ENCODE peak calls at places on chromosomes 3 and 15, in five cellular contexts. W is K562, K is sigmoid colon, H is stomach, T is SK-N-SH. J is an unnamed sample.

GRCh38 chr15:25057574-25057973 is 102.8 kb downstream of the SNRPN start:
- DNase-seq in W (no peak), K (no peak), H (peak), T (no peak), J (peak)

GRCh38 chr15:53447742-53448141 is 311.7 kb downstream of the WDR72 start:
- DNase-seq in W (no peak), K (no peak), H (no peak), T (no peak), J (no peak)

GRCh38 chr3:28745904-28746617 is 397.4 kb upstream of the AZI2 start:
- DNase-seq in W (no peak), K (no peak), H (no peak), T (peak), J (no peak)

GRCh38 chr15:66751579-66751978 is 49.5 kb downstream of the SMAD6 start:
- DNase-seq in W (no peak), K (peak), H (peak), T (no peak), J (peak)

GRCh38 chr3:194861375-194861774 is 175.7 kb downstream of the FAM43A start:
- DNase-seq in W (no peak), K (no peak), H (no peak), T (no peak), J (no peak)

GRCh38 chr15:81768773-81769172 is 277.0 kb downstream of the MEX3B start:
- DNase-seq in W (no peak), K (no peak), H (no peak), T (no peak), J (no peak)

GRCh38 chr15:93141373-93141790 is 52.4 kb upstream of the RGMA start:
- DNase-seq in W (no peak), K (no peak), H (no peak), T (no peak), J (no peak)

GRCh38 chr3:55647675-55648074 is 160.6 kb upstream of the WNT5A start:
- DNase-seq in W (no peak), K (no peak), H (no peak), T (peak), J (no peak)

GRCh38 chr15:42720071-42720470 is 16.9 kb downstream of the CDAN1 start:
- DNase-seq in W (no peak), K (no peak), H (no peak), T (no peak), J (no peak)

GRCh38 chr3:50230106-50230832 is 5.7 kb upstream of the GNAI2 start:
- DNase-seq in W (no peak), K (no peak), H (no peak), T (no peak), J (no peak)

GRCh38 chr3:4303187-4304123 is at the start of gene SETMAR:
- DNase-seq in W (peak), K (peak), H (peak), T (peak), J (peak)

GRCh38 chr15:31292391-31293020 is 34.1 kb upstream of the KLF13 start:
- DNase-seq in W (no peak), K (no peak), H (peak), T (no peak), J (peak)

GRCh38 chr15:80041497-80042253 is 17.8 kb upstream of the ZFAND6 start:
- DNase-seq in W (no peak), K (no peak), H (no peak), T (no peak), J (no peak)

GRCh38 chr3:134426660-134427181 is 52.5 kb upstream of the AMOTL2 start:
- DNase-seq in W (no peak), K (no peak), H (no peak), T (no peak), J (no peak)

GRCh38 chr3:5022187-5022965 is 43.1 kb downstream of the BHLHE40 start:
- DNase-seq in W (no peak), K (no peak), H (no peak), T (no peak), J (no peak)

GRCh38 chr3:131541288-131541687 is 38.5 kb upstream of the MRPL3 start:
- DNase-seq in W (no peak), K (no peak), H (no peak), T (no peak), J (no peak)

GRCh38 chr3:78757734-78758133 is 1010.1 kb downstream of the ROBO1 start:
- DNase-seq in W (no peak), K (no peak), H (no peak), T (no peak), J (no peak)

GRCh38 chr15:24956131-24956838 is 1.5 kb downstream of the SNRPN start:
- DNase-seq in W (no peak), K (peak), H (peak), T (peak), J (peak)

GRCh38 chr15:89081878-89082277 is 6.4 kb upstream of the ABHD2 start:
- DNase-seq in W (no peak), K (no peak), H (no peak), T (no peak), J (no peak)

GRCh38 chr3:51670711-51671089 is 352 bp upstream of the TEX264 start:
- DNase-seq in W (no peak), K (no peak), H (no peak), T (no peak), J (no peak)

GRCh38 chr15:47685141-47685870 is 32.0 kb upstream of the SEMA6D start:
- DNase-seq in W (no peak), K (no peak), H (no peak), T (no peak), J (no peak)

GRCh38 chr3:27431116-27431515 is 53.1 kb downstream of the SLC4A7 start:
- DNase-seq in W (no peak), K (peak), H (peak), T (no peak), J (peak)

GRCh38 chr3:5262507-5262906 is 75.0 kb downstream of the EDEM1 start:
- DNase-seq in W (no peak), K (no peak), H (no peak), T (no peak), J (no peak)

GRCh38 chr3:153163349-153164008 is 1.5 kb downstream of the RAP2B start:
- DNase-seq in W (peak), K (no peak), H (no peak), T (no peak), J (no peak)

GRCh38 chr3:33792167-33792892 is 6.1 kb upstream of the PDCD6IP start:
- DNase-seq in W (no peak), K (no peak), H (no peak), T (no peak), J (no peak)
- H3K27ac ChIP-seq in W (peak), K (no peak), H (no peak), T (no peak), J (no peak)

GRCh38 chr15:76061700-76062099 is 1.9 kb downstream of the TMEM266 start:
- DNase-seq in W (no peak), K (no peak), H (no peak), T (no peak), J (no peak)

GRCh38 chr15:76058714-76059319 is 968 bp upstream of the TMEM266 start:
- DNase-seq in W (peak), K (no peak), H (no peak), T (peak), J (no peak)

GRCh38 chr15:76057332-76058000 is 2.3 kb upstream of the TMEM266 start:
- DNase-seq in W (peak), K (no peak), H (peak), T (peak), J (no peak)

GRCh38 chr15:76060098-76060989 is 559 bp downstream of the TMEM266 start:
- DNase-seq in W (no peak), K (no peak), H (no peak), T (no peak), J (no peak)

DNA sequence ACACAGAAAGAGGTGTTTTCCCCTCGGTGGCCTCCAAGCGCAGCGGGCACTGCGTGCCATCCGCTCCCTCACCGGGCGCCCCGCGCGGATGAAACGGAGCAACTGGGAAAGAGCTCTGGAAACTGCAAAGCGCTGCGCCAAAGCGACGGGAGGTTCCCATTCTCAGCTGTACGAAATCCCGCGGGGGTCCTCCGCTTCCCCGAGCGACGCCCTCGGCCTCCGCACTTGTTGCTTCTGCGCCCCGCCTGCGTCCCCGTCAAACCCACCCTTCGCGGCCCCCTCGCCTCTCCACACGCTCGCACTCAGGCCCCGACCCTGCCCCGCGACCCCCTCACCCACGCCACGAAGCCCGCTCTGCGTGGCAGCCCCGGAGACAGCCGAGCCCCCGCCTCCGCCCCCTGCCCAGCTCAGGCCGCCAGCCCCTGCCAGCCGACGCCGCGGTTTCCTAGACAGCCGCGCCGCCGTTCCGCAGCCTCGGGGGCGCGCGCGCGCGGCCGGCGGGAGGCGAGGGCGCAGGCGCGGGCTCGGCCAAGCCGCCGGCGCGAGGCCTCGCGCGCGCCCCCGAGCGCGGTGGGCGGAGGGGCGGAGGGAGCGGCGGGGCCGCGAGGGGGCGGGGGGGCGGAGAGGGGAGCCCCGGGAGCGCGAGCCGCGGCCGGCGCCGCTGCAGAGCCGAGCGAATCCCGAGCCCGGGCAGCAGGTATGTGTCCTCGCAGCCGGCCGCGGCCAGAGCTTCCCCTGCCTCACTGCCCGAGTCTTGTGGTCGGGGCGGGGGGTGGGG is at the start of gene TMEM266:
- DNase-seq in W (peak), K (no peak), H (peak), T (peak), J (no peak)
- TF ChIP-seq POLR2AphosphoS5 in W (no peak), K (no peak), H (no peak), T (no peak), J (no peak)

DNA sequence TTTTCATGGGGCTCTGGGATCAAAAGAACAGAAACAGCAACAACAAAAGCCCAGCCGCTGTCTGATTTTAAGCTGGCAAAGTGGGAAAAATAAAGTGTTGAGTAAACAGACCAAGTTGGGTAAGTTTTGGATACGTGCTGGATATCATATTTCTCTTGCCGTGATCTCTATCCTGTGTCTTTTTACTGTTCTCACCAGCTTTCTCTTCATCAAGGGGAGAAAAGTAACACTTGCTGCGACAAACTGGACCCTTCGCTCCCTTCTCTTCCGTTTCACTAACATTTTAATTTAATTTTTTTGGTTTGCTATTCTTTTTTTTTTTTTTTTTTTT is 356 bp downstream of the TMEM45A start:
- DNase-seq in W (no peak), K (no peak), H (no peak), T (no peak), J (no peak)
- H3K4me3 ChIP-seq in W (peak), K (peak), H (peak), T (peak), J (peak)

DNA sequence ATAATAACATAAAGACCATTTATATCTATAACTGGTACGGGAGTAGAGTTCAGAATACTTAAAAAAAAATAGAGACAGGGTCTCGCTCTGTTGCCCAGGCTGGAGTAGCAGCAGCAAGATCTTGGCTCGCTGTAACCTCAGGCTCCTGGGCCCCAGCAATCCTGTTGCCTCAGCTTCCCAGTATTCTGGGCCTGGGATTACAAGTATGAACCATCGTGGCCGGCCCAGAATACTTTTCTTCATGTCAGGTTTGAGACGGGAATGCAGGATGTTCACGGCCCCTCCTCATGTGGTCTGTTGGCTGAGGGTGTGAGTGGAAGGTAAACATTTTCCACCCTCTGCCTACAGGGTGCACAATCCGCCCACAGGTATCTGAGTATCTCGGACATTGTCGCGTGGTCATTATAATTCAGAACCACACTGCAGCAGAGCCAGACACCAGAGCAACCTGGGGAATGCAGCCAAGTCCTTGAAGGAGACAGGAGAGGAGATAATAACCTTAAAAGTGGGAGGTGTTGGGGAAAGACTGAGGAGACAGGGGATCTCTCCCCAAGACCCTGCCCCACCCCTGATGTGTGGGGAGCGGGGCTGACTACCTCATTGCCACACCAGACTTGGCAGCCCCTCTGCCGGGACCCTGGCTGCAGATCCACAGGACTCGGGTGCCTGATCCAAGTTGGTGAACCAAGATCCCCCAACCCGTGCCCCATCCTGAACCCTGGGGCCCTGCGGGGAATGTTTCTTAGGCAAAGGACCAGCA is 106.8 kb downstream of the ADCY5 start:
- DNase-seq in W (no peak), K (peak), H (no peak), T (no peak), J (no peak)
- H3K27ac ChIP-seq in W (no peak), K (peak), H (peak), T (no peak), J (no peak)

GRCh38 chr3:105369501-105370371 is 3.0 kb downstream of the ALCAM start:
- DNase-seq in W (no peak), K (peak), H (peak), T (peak), J (peak)
- TF ChIP-seq POLR2AphosphoS5 in W (no peak), K (no peak), H (no peak), T (no peak), J (no peak)

DNA sequence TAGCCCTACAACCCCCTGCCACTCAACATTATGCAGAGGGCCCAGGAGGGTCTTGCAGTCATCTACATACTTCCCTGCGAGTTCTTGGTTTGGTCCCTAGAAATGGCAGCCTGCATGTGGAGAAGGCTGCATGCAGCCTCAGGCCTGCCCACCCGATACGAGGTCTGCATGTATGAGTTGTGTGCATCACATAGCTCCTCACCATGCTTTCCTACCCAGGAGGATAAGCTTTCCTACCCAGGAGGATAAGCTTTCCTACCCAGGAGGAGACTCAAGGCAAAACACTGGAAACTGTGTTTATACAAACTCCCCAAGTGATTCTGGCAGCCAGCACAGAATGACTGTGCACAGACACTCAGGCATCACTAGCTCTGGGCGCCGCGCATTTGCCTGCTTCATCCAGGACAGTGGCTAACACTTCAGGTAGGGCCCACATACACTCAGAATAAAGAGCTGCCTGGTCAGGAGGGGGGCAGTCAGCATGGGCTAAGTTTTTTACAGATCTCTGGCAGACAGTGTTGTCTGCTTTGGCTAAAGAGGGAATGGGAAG is 187.7 kb downstream of the THSD4 start:
- DNase-seq in W (no peak), K (no peak), H (no peak), T (no peak), J (no peak)
- H3K4me3 ChIP-seq in W (no peak), K (no peak), H (no peak), T (no peak), J (no peak)

GRCh38 chr3:197856199-197856816 is 65.3 kb downstream of the LRCH3 start:
- DNase-seq in W (no peak), K (no peak), H (no peak), T (no peak), J (no peak)
- H3K27ac ChIP-seq in W (no peak), K (no peak), H (no peak), T (no peak), J (no peak)

GRCh38 chr3:12470680-12471079 is 13.6 kb upstream of the TSEN2 start:
- DNase-seq in W (no peak), K (no peak), H (no peak), T (no peak), J (no peak)

GRCh38 chr3:12470111-12470510 is 14.2 kb upstream of the TSEN2 start:
- DNase-seq in W (no peak), K (no peak), H (no peak), T (no peak), J (no peak)

GRCh38 chr3:12468757-12469156 is 15.5 kb upstream of the TSEN2 start:
- DNase-seq in W (no peak), K (no peak), H (no peak), T (no peak), J (no peak)

GRCh38 chr3:12467746-12468145 is 16.5 kb upstream of the TSEN2 start:
- DNase-seq in W (no peak), K (no peak), H (no peak), T (no peak), J (no peak)

GRCh38 chr3:12468276-12468675 is 16.0 kb upstream of the TSEN2 start:
- DNase-seq in W (no peak), K (peak), H (no peak), T (no peak), J (no peak)
- TF ChIP-seq POLR2AphosphoS5 in W (no peak), K (no peak), H (no peak), T (no peak), J (no peak)

GRCh38 chr15:78872155-78872971 is at the start of gene MORF4L1:
- DNase-seq in W (peak), K (peak), H (peak), T (peak), J (peak)
- H3K4me3 ChIP-seq in W (peak), K (peak), H (peak), T (peak), J (peak)

J was measured in breast epithelium.